ENCODE peak calls at places on chromosome 15, in nine cellular contexts. R is body of pancreas; T is fibroblast of lung; A is HCT116; X is GM10248; F is prostate gland; V is heart left ventricle; Y is CD4-positive, alpha-beta T cell; K is astrocyte of the spinal cord. J is an unnamed sample.

GRCh38 chr15:51380999-51381806 is 39.7 kb downstream of the GLDN start:
- DNase-seq in R (peak; percentile 57), T (peak; percentile 57), A (peak; percentile 61), X (peak; percentile 77), F (peak; percentile 15), V (peak; percentile 57), Y (no peak), K (peak; percentile 59), J (no peak)

GRCh38 chr15:31360843-31361763 is 34.5 kb downstream of the KLF13 start:
- DNase-seq in R (peak; percentile 87), T (no peak), A (no peak), X (peak; percentile 79), F (no peak), V (peak; percentile 59), Y (peak; percentile 61), K (no peak), J (no peak)

GRCh38 chr15:94670436-94671034 is 439.2 kb downstream of the MCTP2 start:
- DNase-seq in R (no peak), T (peak; percentile 32), A (peak; percentile 15), X (peak; percentile 33), F (no peak), V (no peak), Y (no peak), K (peak; percentile 64), J (peak; percentile 15)

GRCh38 chr15:59539799-59540198 is 71.8 kb upstream of the GCNT3 start:
- DNase-seq in R (no peak), T (no peak), A (no peak), X (no peak), F (no peak), V (no peak), Y (no peak), K (no peak), J (no peak)

GRCh38 chr15:96947830-96948229 is 617.3 kb downstream of the NR2F2 start:
- DNase-seq in R (no peak), T (peak; percentile 0), A (no peak), X (no peak), F (no peak), V (no peak), Y (no peak), K (peak; percentile 3), J (no peak)

GRCh38 chr15:68818088-68818670 is 2.5 kb downstream of the ANP32A start:
- DNase-seq in R (peak; percentile 67), T (peak; percentile 73), A (no peak), X (peak; percentile 61), F (peak; percentile 72), V (peak; percentile 68), Y (peak; percentile 59), K (peak; percentile 73), J (no peak)

GRCh38 chr15:66908503-66909095 is 156.8 kb upstream of the SMAD3 start:
- DNase-seq in R (no peak), T (no peak), A (no peak), X (no peak), F (no peak), V (peak; percentile 12), Y (no peak), K (no peak), J (no peak)

GRCh38 chr15:75758071-75758872 is 45.6 kb upstream of the CSPG4 start:
- DNase-seq in R (peak; percentile 95), T (peak; percentile 80), A (peak; percentile 78), X (peak; percentile 87), F (peak; percentile 85), V (peak; percentile 89), Y (peak; percentile 25), K (peak; percentile 77), J (no peak)

GRCh38 chr15:88982304-88982945 is 69.2 kb upstream of the MFGE8 start:
- DNase-seq in R (peak; percentile 53), T (peak; percentile 83), A (no peak), X (peak; percentile 69), F (no peak), V (peak; percentile 91), Y (no peak), K (peak; percentile 82), J (peak; percentile 20)

GRCh38 chr15:62391565-62392262 is 226.6 kb upstream of the C2CD4B start:
- DNase-seq in R (peak; percentile 43), T (peak; percentile 62), A (no peak), X (peak; percentile 43), F (peak; percentile 28), V (peak; percentile 43), Y (peak; percentile 15), K (peak; percentile 54), J (no peak)

GRCh38 chr15:38868326-38869114 is 303.9 kb upstream of the RASGRP1 start:
- DNase-seq in R (no peak), T (peak; percentile 82), A (peak; percentile 3), X (no peak), F (no peak), V (no peak), Y (no peak), K (peak; percentile 84), J (peak; percentile 92)

GRCh38 chr15:40766906-40767837 is 2.6 kb upstream of the C15orf62 start:
- DNase-seq in R (no peak), T (peak; percentile 79), A (no peak), X (no peak), F (no peak), V (no peak), Y (no peak), K (peak; percentile 79), J (no peak)

GRCh38 chr15:78195735-78196201 is 38.6 kb downstream of the ACSBG1 start:
- DNase-seq in R (peak; percentile 57), T (no peak), A (no peak), X (peak; percentile 85), F (peak; percentile 45), V (peak; percentile 28), Y (peak; percentile 28), K (no peak), J (no peak)

DNA sequence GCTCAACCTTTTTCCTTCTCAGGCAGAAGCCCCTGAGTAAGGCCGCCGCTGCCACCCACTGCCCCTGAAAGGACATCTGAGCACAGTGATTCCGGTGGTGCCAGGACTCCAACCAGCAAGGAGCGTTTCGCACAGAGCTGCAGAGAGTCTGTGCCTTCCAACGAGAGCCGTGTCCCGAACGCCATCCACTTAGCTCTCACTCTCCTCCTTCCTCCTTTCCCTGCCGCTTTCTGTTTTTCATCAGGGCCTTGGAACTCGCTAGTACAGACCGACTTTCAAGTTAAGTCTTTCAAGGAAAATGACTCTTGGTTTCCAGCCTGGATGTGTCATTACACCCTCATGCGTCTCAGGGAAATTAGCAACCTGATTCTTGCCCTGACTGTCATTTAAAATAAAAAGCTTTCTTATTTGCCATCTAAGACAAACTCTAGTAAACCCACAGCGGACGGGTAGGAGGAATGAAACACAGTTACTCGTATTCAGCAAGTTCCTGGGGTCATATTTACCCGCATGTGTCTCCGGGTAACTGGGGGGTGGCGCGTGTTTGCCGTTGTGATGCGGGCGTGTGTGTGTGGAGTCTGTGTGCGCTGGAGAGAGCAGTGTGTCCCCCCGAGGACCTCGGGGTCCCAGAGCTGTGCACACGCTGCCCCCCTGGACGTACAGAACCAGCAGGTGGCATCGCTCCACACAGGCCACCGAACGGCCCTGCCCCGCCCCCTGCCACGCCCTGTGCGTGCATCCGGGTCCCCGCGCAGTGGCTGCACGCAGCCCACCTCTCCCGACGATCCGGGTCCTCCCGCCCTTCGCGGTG is 30.4 kb upstream of the ALDH1A3 start:
- DNase-seq in R (peak; percentile 69), T (peak; percentile 54), A (no peak), X (peak; percentile 69), F (peak; percentile 74), V (peak; percentile 33), Y (no peak), K (peak; percentile 40), J (no peak)
- TF ChIP-seq CTCF in R (peak; percentile 51), T (no peak), A (no peak), X (peak; percentile 18), F (peak; percentile 83), V (peak; percentile 9), Y (no peak), K (peak; percentile 28), J (peak; percentile 42)

GRCh38 chr15:98422086-98422478 is 226.3 kb upstream of the IGF1R start:
- DNase-seq in R (no peak), T (no peak), A (no peak), X (no peak), F (no peak), V (no peak), Y (no peak), K (no peak), J (no peak)

GRCh38 chr15:98425173-98425572 is 223.2 kb upstream of the IGF1R start:
- DNase-seq in R (no peak), T (no peak), A (no peak), X (no peak), F (no peak), V (no peak), Y (no peak), K (no peak), J (no peak)

GRCh38 chr15:98419173-98419814 is 229.0 kb upstream of the IGF1R start:
- DNase-seq in R (no peak), T (no peak), A (no peak), X (no peak), F (no peak), V (no peak), Y (no peak), K (no peak), J (no peak)

GRCh38 chr15:98420837-98421236 is 227.5 kb upstream of the IGF1R start:
- DNase-seq in R (no peak), T (no peak), A (no peak), X (no peak), F (no peak), V (no peak), Y (no peak), K (no peak), J (no peak)

DNA sequence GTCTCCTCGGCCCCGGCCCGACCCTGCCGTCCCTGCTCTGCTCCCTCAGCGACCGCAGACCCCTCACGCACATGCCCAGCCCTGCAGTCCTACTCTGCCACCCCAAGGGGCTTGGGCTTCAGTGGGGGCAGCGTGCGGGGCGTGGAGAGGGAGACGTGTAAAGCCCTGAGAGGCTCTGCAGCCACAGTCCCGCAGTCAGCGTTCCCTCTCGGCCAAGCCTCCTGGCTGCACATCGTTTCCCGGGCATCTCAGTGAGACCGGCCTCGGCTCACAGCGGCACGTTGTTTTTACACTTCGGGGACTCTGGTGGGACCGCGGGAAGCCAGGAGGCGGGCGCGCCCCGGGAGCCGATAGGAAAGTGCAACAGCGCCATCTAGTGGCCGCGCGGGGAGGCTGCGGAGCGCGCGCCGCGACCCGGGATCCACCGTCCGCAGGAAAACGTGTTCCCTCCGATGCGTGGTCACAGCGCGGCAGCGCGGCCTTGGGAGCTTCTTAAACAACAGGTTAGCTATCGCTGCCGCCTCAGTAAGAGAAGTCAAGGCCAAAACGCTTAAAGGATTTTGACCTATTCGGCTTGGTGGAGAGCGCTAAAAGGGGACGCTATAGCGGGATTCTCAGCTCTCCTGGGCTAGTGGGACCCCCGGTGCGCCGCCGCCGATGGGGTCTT is 226.8 kb upstream of the IGF1R start:
- DNase-seq in R (peak; percentile 64), T (peak; percentile 23), A (peak; percentile 10), X (peak; percentile 77), F (peak; percentile 23), V (peak; percentile 65), Y (peak; percentile 56), K (peak; percentile 24), J (no peak)
- TF ChIP-seq CTCF in R (peak; percentile 93), T (peak; percentile 77), A (peak; percentile 65), X (peak; percentile 87), F (peak; percentile 96), V (peak; percentile 99), Y (peak; percentile 98), K (peak; percentile 93), J (peak; percentile 86)

GRCh38 chr15:84748274-84749110 is at the start of gene ZNF592:
- DNase-seq in R (peak; percentile 88), T (peak; percentile 70), A (no peak), X (peak; percentile 81), F (peak; percentile 73), V (peak; percentile 92), Y (peak; percentile 77), K (peak; percentile 79), J (no peak)
- TF ChIP-seq CTCF in R (no peak), T (no peak), A (no peak), X (no peak), F (peak; percentile 76), V (no peak), Y (no peak), K (peak; percentile 15), J (no peak)

GRCh38 chr15:80636675-80637074 is 58.4 kb upstream of the ABHD17C start:
- DNase-seq in R (no peak), T (no peak), A (no peak), X (no peak), F (peak; percentile 53), V (peak; percentile 31), Y (no peak), K (no peak), J (no peak)
- TF ChIP-seq CTCF in R (no peak), T (no peak), A (no peak), X (no peak), F (no peak), V (peak; percentile 18), Y (no peak), K (no peak), J (no peak)

J was measured in epithelial cell of proximal tubule.